ENCODE peak calls at places on chromosomes 16 and 17, in four cellular contexts. F is AG09309, P is A549, I is AG10803. V is an unnamed sample.

GRCh38 chr17:29390856-29391631 is 881 bp downstream of the TAOK1 start:
- DNase-seq in F (no peak), P (peak; percentile 38), I (peak; percentile 33), V (peak; percentile 57)

GRCh38 chr16:49533436-49533835 is 159.8 kb downstream of the C16orf78 start:
- DNase-seq in F (no peak), P (no peak), I (no peak), V (no peak)

GRCh38 chr17:34989473-34989872 is 9.2 kb downstream of the LIG3 start:
- DNase-seq in F (no peak), P (no peak), I (no peak), V (no peak)

GRCh38 chr17:17343896-17344506 is 40.8 kb downstream of the NT5M start:
- DNase-seq in F (no peak), P (no peak), I (no peak), V (no peak)

GRCh38 chr16:55471448-55472097 is 7.4 kb upstream of the MMP2 start:
- DNase-seq in F (peak; percentile 78), P (peak; percentile 55), I (peak; percentile 81), V (peak; percentile 89)

GRCh38 chr17:78526231-78527025 is 50.8 kb downstream of the DNAH17 start:
- DNase-seq in F (no peak), P (no peak), I (no peak), V (no peak)

GRCh38 chr17:57915980-57916757 is 39.0 kb downstream of the CUEDC1 start:
- DNase-seq in F (no peak), P (no peak), I (peak; percentile 40), V (no peak)

GRCh38 chr17:29617125-29617480 is 5.6 kb downstream of the CORO6 start:
- DNase-seq in F (no peak), P (peak; percentile 88), I (peak; percentile 60), V (peak; percentile 73)

GRCh38 chr17:82152114-82152513 is 54.1 kb upstream of the FASN start:
- DNase-seq in F (no peak), P (no peak), I (no peak), V (no peak)

GRCh38 chr17:18960803-18961511 is 9.0 kb downstream of the SLC5A10 start:
- DNase-seq in F (no peak), P (peak; percentile 77), I (peak; percentile 57), V (peak; percentile 65)

GRCh38 chr17:57597531-57598453 is 147.3 kb downstream of the CCDC182 start:
- DNase-seq in F (peak; percentile 39), P (peak; percentile 82), I (peak; percentile 74), V (peak; percentile 78)

GRCh38 chr17:33273271-33273670 is 19.8 kb downstream of the ASIC2 start:
- DNase-seq in F (no peak), P (no peak), I (no peak), V (no peak)

GRCh38 chr17:55735784-55736405 is 13.2 kb upstream of the TMEM100 start:
- DNase-seq in F (no peak), P (peak; percentile 72), I (peak; percentile 67), V (peak; percentile 66)

GRCh38 chr17:41556931-41557330 is 14.9 kb downstream of the KRT9 start:
- DNase-seq in F (no peak), P (no peak), I (no peak), V (no peak)

GRCh38 chr16:642189-643049 is 791 bp downstream of the MCRIP2 start:
- DNase-seq in F (no peak), P (peak; percentile 52), I (no peak), V (no peak)

GRCh38 chr17:50027639-50028206 is 28.2 kb upstream of the ITGA3 start:
- DNase-seq in F (peak; percentile 63), P (peak; percentile 94), I (peak; percentile 94), V (peak; percentile 94)
- H3K4me3 ChIP-seq in F (peak overlapping the region; percentile 45), P (peak overlapping the region; percentile 46), I (peak overlapping the region; percentile 59), V (peak overlapping the region; percentile 26)

DNA sequence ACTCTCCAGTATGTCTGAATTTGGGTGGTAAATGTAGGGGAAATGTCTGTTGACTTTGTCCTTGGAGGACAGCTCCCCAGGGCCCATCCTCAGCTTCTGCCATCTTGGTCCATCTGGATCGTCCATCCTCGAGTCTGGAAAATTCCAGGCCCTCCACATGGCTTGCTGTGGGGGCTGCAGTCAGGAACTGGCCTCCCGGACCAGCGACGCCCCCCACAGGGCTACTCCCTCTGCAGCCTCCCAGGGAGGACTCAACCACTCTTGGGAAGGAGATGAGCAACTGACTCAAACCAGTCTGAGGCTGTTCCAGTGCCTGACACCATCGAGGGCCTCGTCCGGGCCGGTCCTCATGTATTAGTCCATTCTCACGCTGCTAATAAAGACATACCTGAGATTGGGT is 5.5 kb upstream of the ZG16B start:
- DNase-seq in F (no peak), P (no peak), I (no peak), V (no peak)
- TF ChIP-seq CTCF in F (no peak), P (no peak), I (no peak), V (no peak)

GRCh38 chr17:7383371-7383741 is 2.5 kb downstream of the TNK1 start:
- DNase-seq in F (no peak), P (no peak), I (no peak), V (no peak)

GRCh38 chr17:7383742-7384488 is 3.0 kb downstream of the TNK1 start:
- DNase-seq in F (no peak), P (no peak), I (no peak), V (peak; percentile 31)

GRCh38 chr17:7380855-7381683 is at the start of gene TNK1:
- DNase-seq in F (no peak), P (no peak), I (no peak), V (no peak)

GRCh38 chr17:7382901-7383300 is 2.0 kb downstream of the TNK1 start:
- DNase-seq in F (no peak), P (no peak), I (no peak), V (no peak)

GRCh38 chr17:7384489-7385081 is 3.7 kb downstream of the TNK1 start:
- DNase-seq in F (no peak), P (no peak), I (no peak), V (no peak)
- H3K4me3 ChIP-seq in F (no peak overlapping the region), P (no peak overlapping the region), I (no peak overlapping the region), V (peak overlapping the region; percentile 54)

DNA sequence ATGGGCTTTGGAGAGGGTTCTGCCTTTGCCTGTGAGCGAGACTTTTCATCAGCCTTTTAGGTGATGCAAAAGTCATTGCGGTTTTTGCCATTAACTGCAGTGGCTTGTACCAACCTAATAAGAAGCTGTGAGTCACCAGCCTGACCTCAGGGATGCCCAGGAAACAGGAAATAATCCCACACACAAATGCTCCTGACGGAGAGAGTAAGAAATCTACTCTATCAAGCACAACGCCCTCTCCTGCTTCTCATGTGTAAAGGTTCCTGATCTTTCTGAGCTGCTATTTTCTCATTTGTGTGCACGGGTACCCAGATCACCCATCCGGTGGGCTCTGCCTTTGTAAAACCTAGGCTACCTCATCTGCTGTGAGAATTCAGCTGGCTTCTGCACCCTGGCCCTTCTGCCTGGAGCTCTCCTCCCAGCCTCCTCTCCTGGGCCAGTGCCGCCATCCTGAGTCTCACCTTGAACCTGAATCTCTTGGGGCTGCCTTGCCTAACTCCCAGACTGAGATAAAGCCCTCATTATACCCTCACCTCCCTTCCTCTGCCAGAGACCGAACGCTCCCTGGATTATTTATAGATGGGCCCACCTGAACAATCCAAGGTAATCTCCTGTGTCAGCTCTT is 299.7 kb downstream of the C16orf95 start:
- DNase-seq in F (peak; percentile 88), P (peak; percentile 84), I (peak; percentile 79), V (peak; percentile 86)
- TF ChIP-seq CTCF in F (peak; percentile 54), P (peak; percentile 42), I (peak; percentile 50), V (peak; percentile 41)

DNA sequence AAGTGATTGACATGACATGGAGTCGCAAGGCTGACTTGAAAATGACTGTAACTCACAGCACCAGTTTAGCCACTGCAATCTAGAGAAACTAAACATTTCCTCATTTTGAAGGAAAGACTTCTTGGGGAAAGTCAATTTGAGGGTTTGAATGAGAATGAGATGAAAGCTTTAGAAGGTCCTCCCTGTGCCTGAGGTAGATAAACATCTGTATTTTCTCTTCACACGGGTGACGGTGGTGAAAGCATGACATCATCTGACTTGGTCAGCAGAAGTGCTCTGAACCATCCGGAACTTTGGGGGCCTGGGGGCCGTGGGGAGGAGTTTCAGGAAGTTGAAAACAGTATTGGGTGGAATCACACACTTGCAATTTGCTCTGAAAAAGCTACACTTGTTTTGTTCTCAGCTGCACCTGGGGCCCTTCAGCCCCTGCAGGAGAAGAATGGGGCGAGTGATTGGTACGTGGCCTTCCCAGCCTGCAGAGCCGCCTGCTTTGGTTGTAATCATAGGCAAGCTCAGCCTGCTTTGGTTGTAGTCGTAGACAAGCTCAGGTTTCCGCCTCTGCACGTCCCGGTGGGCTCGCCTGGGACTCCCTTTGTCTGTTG is 5.0 kb downstream of the BANP start:
- DNase-seq in F (no peak), P (no peak), I (peak; percentile 29), V (peak; percentile 85)
- H3K4me3 ChIP-seq in F (no peak overlapping the region), P (no peak overlapping the region), I (no peak overlapping the region), V (peak overlapping the region; percentile 6)

GRCh38 chr17:40417258-40417608 is 463 bp downstream of the TOP2A start:
- DNase-seq in F (no peak), P (peak; percentile 58), I (no peak), V (peak; percentile 23)
- TF ChIP-seq CTCF in F (no peak), P (no peak), I (peak; percentile 8), V (no peak)

DNA sequence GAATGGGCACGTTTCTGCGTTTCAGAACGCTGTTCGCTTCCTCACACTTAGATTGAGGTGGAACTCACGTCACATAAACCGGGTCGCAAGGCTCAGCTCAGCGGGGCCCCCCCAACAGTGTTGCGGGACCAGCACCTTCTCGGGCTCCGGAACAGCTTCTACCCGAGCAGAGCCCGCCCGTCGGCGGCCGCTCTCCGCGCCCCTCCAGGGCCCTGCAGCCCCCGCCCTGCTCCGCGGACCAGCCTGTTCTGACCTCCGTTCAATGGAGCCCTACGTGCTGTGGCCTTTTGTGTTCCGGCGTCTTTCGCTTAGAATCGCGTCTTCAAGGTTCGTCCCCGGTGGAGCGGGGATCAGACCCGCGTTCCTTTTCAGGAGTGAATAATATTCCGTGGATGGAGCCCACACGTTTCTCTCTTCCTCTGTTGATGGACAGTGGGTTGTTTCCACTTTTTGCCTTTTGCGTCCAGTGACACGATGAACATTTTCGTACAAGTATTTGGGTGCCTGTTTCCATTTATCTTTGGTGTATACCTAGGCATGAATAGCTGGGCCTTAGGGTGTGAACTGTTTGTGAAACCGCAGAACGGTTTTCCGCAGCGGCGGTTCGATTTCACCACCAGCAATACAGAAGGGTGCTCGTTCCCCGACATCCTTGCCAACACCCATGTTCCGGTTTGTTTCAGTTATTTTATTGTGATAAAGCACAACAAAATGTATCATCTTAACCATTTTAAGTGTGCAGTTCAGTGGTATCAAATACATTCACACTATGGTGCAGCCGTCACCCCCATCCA is 2.3 kb upstream of the SLC22A31 start:
- DNase-seq in F (no peak), P (no peak), I (no peak), V (no peak)
- H3K4me3 ChIP-seq in F (no peak overlapping the region), P (peak overlapping the region; percentile 62), I (no peak overlapping the region), V (no peak overlapping the region)

GRCh38 chr17:1629647-1630310 is 1.1 kb upstream of the SLC43A2 start:
- DNase-seq in F (no peak), P (peak; percentile 73), I (peak; percentile 52), V (peak; percentile 43)

GRCh38 chr17:1630662-1631061 is 2.0 kb upstream of the SLC43A2 start:
- DNase-seq in F (no peak), P (no peak), I (no peak), V (no peak)

GRCh38 chr17:1627987-1628855 is at the start of gene SLC43A2:
- DNase-seq in F (no peak), P (peak; percentile 88), I (peak; percentile 70), V (peak; percentile 77)

GRCh38 chr17:1627219-1627986 is 1.2 kb downstream of the SLC43A2 start:
- DNase-seq in F (no peak), P (no peak), I (no peak), V (peak; percentile 26)

GRCh38 chr17:1628856-1629646 is 417 bp upstream of the SLC43A2 start:
- DNase-seq in F (peak; percentile 61), P (peak; percentile 97), I (peak; percentile 93), V (peak; percentile 92)
- TF ChIP-seq CTCF in F (no peak), P (peak; percentile 62), I (no peak), V (peak; percentile 16)

V was measured in fibroblast of villous mesenchyme.